ENCODE peak calls at places on chromosomes 5 and 9, in four cellular contexts. One of them, this sample, is unnamed.

GRCh38 chr5:14838396-14839319 is 32.9 kb downstream of the ANKH start:
- DNase-seq in suprapubic skin: no peak
- DNase-seq in transverse colon: no peak
- DNase-seq in upper lobe of left lung: no peak
- DNase-seq in this sample: no peak

GRCh38 chr5:150505041-150505511 is 2.9 kb upstream of the NDST1 start:
- DNase-seq in suprapubic skin: no peak
- DNase-seq in transverse colon: no peak
- DNase-seq in upper lobe of left lung: no peak
- DNase-seq in this sample: no peak

GRCh38 chr9:4713849-4714248 is 27.2 kb downstream of the AK3 start:
- DNase-seq in suprapubic skin: no peak
- DNase-seq in transverse colon: no peak
- DNase-seq in upper lobe of left lung: no peak
- DNase-seq in this sample: no peak

GRCh38 chr5:66171349-66172344 is 27.5 kb downstream of the SREK1 start:
- DNase-seq in suprapubic skin: no peak
- DNase-seq in transverse colon: peak
- DNase-seq in upper lobe of left lung: peak
- DNase-seq in this sample: no peak

GRCh38 chr5:127898551-127899213 is 184.9 kb upstream of the SLC12A2 start:
- DNase-seq in suprapubic skin: no peak
- DNase-seq in transverse colon: no peak
- DNase-seq in upper lobe of left lung: no peak
- DNase-seq in this sample: no peak

GRCh38 chr5:133756756-133757155 is 144.4 kb upstream of the FSTL4 start:
- DNase-seq in suprapubic skin: no peak
- DNase-seq in transverse colon: no peak
- DNase-seq in upper lobe of left lung: no peak
- DNase-seq in this sample: no peak

GRCh38 chr9:128635266-128636023 is 21.2 kb downstream of the DYNC2I2 start:
- DNase-seq in suprapubic skin: peak
- DNase-seq in transverse colon: peak
- DNase-seq in upper lobe of left lung: peak
- DNase-seq in this sample: peak

GRCh38 chr5:89110916-89111646 is 228.1 kb upstream of the MEF2C start:
- DNase-seq in suprapubic skin: no peak
- DNase-seq in transverse colon: no peak
- DNase-seq in upper lobe of left lung: no peak
- DNase-seq in this sample: no peak

GRCh38 chr5:67490543-67491321 is 294.1 kb upstream of the CD180 start:
- DNase-seq in suprapubic skin: no peak
- DNase-seq in transverse colon: peak
- DNase-seq in upper lobe of left lung: peak
- DNase-seq in this sample: no peak

GRCh38 chr9:115864581-115864980 is 289.0 kb upstream of the PAPPA start:
- DNase-seq in suprapubic skin: no peak
- DNase-seq in transverse colon: no peak
- DNase-seq in upper lobe of left lung: no peak
- DNase-seq in this sample: no peak

GRCh38 chr5:96763012-96763411 is 44.7 kb downstream of the ERAP1 start:
- DNase-seq in suprapubic skin: no peak
- DNase-seq in transverse colon: no peak
- DNase-seq in upper lobe of left lung: no peak
- DNase-seq in this sample: no peak

GRCh38 chr9:114080773-114081440 is 2.8 kb upstream of the AMBP start:
- DNase-seq in suprapubic skin: no peak
- DNase-seq in transverse colon: peak
- DNase-seq in upper lobe of left lung: peak
- DNase-seq in this sample: no peak

GRCh38 chr5:57277085-57277484 is 103.2 kb downstream of the GPBP1 start:
- DNase-seq in suprapubic skin: no peak
- DNase-seq in transverse colon: no peak
- DNase-seq in upper lobe of left lung: no peak
- DNase-seq in this sample: no peak

GRCh38 chr9:122168356-122168755 is 8.6 kb downstream of the MORN5 start:
- DNase-seq in suprapubic skin: no peak
- DNase-seq in transverse colon: no peak
- DNase-seq in upper lobe of left lung: no peak
- DNase-seq in this sample: no peak

GRCh38 chr5:74212336-74212735 is 428.2 kb downstream of the ENC1 start:
- DNase-seq in suprapubic skin: no peak
- DNase-seq in transverse colon: peak
- DNase-seq in upper lobe of left lung: no peak
- DNase-seq in this sample: no peak

GRCh38 chr5:67111779-67112178 is 84.8 kb downstream of the CD180 start:
- DNase-seq in suprapubic skin: no peak
- DNase-seq in transverse colon: no peak
- DNase-seq in upper lobe of left lung: no peak
- DNase-seq in this sample: no peak

GRCh38 chr5:153147891-153148623 is 342.4 kb upstream of the GRIA1 start:
- DNase-seq in suprapubic skin: no peak
- DNase-seq in transverse colon: no peak
- DNase-seq in upper lobe of left lung: no peak
- DNase-seq in this sample: no peak

GRCh38 chr5:161925960-161926359 is 78.0 kb downstream of the GABRA1 start:
- DNase-seq in suprapubic skin: no peak
- DNase-seq in transverse colon: no peak
- DNase-seq in upper lobe of left lung: no peak
- DNase-seq in this sample: no peak

GRCh38 chr5:97224112-97224750 is 41.2 kb upstream of the RIOK2 start:
- DNase-seq in suprapubic skin: no peak
- DNase-seq in transverse colon: no peak
- DNase-seq in upper lobe of left lung: no peak
- DNase-seq in this sample: no peak

GRCh38 chr5:13251623-13252367 is 692.7 kb downstream of the DNAH5 start:
- DNase-seq in suprapubic skin: no peak
- DNase-seq in transverse colon: no peak
- DNase-seq in upper lobe of left lung: no peak
- DNase-seq in this sample: no peak

GRCh38 chr5:170112876-170113516 is 7.3 kb downstream of the FOXI1 start:
- DNase-seq in suprapubic skin: no peak
- DNase-seq in transverse colon: no peak
- DNase-seq in upper lobe of left lung: no peak
- DNase-seq in this sample: no peak

GRCh38 chr5:148794729-148795590 is 31.5 kb upstream of the ADRB2 start:
- DNase-seq in suprapubic skin: no peak
- DNase-seq in transverse colon: no peak
- DNase-seq in upper lobe of left lung: no peak
- DNase-seq in this sample: no peak

GRCh38 chr5:74164725-74165226 is 475.8 kb downstream of the ENC1 start:
- DNase-seq in suprapubic skin: no peak
- DNase-seq in transverse colon: no peak
- DNase-seq in upper lobe of left lung: no peak
- DNase-seq in this sample: no peak

GRCh38 chr9:123686131-123686848 is 243.6 kb downstream of the DENND1A start:
- DNase-seq in suprapubic skin: no peak
- DNase-seq in transverse colon: peak
- DNase-seq in upper lobe of left lung: peak
- DNase-seq in this sample: no peak

GRCh38 chr9:99075246-99075912 is 29.5 kb upstream of the TGFBR1 start:
- DNase-seq in suprapubic skin: no peak
- DNase-seq in transverse colon: no peak
- DNase-seq in upper lobe of left lung: no peak
- DNase-seq in this sample: no peak

GRCh38 chr5:39197556-39197955 is 21.8 kb downstream of the FYB1 start:
- DNase-seq in suprapubic skin: no peak
- DNase-seq in transverse colon: no peak
- DNase-seq in upper lobe of left lung: no peak
- DNase-seq in this sample: no peak

GRCh38 chr5:123929055-123929474 is 417.1 kb downstream of the CSNK1G3 start:
- DNase-seq in suprapubic skin: no peak
- DNase-seq in transverse colon: no peak
- DNase-seq in upper lobe of left lung: no peak
- DNase-seq in this sample: no peak

GRCh38 chr5:57745676-57746075 is 263.1 kb upstream of the ACTBL2 start:
- DNase-seq in suprapubic skin: no peak
- DNase-seq in transverse colon: no peak
- DNase-seq in upper lobe of left lung: no peak
- DNase-seq in this sample: no peak

GRCh38 chr9:95009459-95009858 is 283.0 kb downstream of the AOPEP start:
- DNase-seq in suprapubic skin: no peak
- DNase-seq in transverse colon: no peak
- DNase-seq in upper lobe of left lung: no peak
- DNase-seq in this sample: no peak

GRCh38 chr9:95007470-95007869 is 281.0 kb downstream of the AOPEP start:
- DNase-seq in suprapubic skin: no peak
- DNase-seq in transverse colon: no peak
- DNase-seq in upper lobe of left lung: no peak
- DNase-seq in this sample: no peak

GRCh38 chr9:95005276-95006141 is 279.0 kb downstream of the AOPEP start:
- DNase-seq in suprapubic skin: no peak
- DNase-seq in transverse colon: no peak
- DNase-seq in upper lobe of left lung: no peak
- DNase-seq in this sample: no peak

GRCh38 chr9:95010431-95010838 is 283.9 kb downstream of the AOPEP start:
- DNase-seq in suprapubic skin: no peak
- DNase-seq in transverse colon: no peak
- DNase-seq in upper lobe of left lung: no peak
- DNase-seq in this sample: no peak

GRCh38 chr9:95008151-95008771 is 281.8 kb downstream of the AOPEP start:
- DNase-seq in suprapubic skin: no peak
- DNase-seq in transverse colon: peak
- DNase-seq in upper lobe of left lung: peak
- DNase-seq in this sample: no peak
- TF ChIP-seq POLR2AphosphoS5 in suprapubic skin: no peak
- TF ChIP-seq POLR2AphosphoS5 in transverse colon: peak
- TF ChIP-seq POLR2AphosphoS5 in upper lobe of left lung: no peak
- TF ChIP-seq POLR2AphosphoS5 in this sample: no peak

DNA sequence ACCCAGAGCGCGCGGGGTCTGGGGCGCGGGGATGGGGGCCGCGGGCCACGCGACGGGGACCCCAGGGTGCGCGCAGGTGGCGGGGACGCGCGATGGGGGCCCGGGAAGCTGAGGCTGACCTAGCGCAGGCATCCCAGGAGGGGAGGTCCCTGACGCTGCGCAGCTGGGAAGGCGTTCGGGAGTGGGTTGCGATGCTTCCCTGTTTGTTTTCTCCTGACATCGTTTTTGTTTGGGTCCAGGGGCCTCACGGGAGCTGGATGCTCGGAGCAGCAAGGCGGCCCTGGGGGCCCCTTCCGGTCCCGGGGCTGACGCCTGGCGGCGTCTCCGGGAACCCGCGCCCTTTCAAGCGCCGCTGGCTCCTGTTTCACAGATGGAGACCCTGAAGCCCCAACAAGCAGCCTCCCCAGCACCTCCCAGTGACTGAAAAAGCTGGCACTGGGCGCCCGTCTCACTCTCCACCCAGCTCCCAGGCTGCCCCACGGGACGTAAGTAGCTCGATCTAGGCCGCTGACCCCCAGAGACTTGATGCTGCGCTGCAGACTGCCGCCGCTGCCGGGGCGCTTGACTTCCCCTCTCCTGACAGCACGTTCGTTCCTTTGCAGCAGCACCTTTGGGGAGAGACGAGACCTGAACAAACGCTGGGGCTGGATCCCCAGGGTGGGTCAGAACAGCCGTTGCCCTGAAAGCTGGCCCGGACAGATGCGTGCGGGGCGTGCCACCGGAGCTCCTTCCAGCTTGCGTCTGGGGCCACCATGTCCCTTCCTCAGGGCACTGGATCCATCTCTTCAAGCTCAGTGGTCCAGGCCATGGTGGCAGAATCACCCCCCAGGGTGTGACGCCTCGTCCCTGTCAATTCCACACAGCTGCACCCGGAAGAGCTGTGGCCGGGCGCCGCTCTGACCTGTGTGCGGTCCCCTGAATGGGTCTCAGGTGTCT is 593 bp downstream of the BRD3OS start:
- DNase-seq in suprapubic skin: no peak
- DNase-seq in transverse colon: peak
- DNase-seq in upper lobe of left lung: peak
- DNase-seq in this sample: no peak
- TF ChIP-seq POLR2AphosphoS5 in suprapubic skin: no peak
- TF ChIP-seq POLR2AphosphoS5 in transverse colon: no peak
- TF ChIP-seq POLR2AphosphoS5 in upper lobe of left lung: no peak
- TF ChIP-seq POLR2AphosphoS5 in this sample: no peak

GRCh38 chr5:99901972-99902371 is 633.2 kb upstream of the FAM174A start:
- DNase-seq in suprapubic skin: no peak
- DNase-seq in transverse colon: no peak
- DNase-seq in upper lobe of left lung: no peak
- DNase-seq in this sample: no peak

GRCh38 chr5:99900302-99900811 is 634.8 kb upstream of the FAM174A start:
- DNase-seq in suprapubic skin: no peak
- DNase-seq in transverse colon: no peak
- DNase-seq in upper lobe of left lung: no peak
- DNase-seq in this sample: no peak
- TF ChIP-seq POLR2AphosphoS5 in suprapubic skin: no peak
- TF ChIP-seq POLR2AphosphoS5 in transverse colon: no peak
- TF ChIP-seq POLR2AphosphoS5 in upper lobe of left lung: no peak
- TF ChIP-seq POLR2AphosphoS5 in this sample: no peak

GRCh38 chr5:121105921-121106320 is 641.8 kb downstream of the PRR16 start:
- DNase-seq in suprapubic skin: no peak
- DNase-seq in transverse colon: no peak
- DNase-seq in upper lobe of left lung: no peak
- DNase-seq in this sample: no peak

GRCh38 chr5:121100931-121101330 is 636.8 kb downstream of the PRR16 start:
- DNase-seq in suprapubic skin: no peak
- DNase-seq in transverse colon: no peak
- DNase-seq in upper lobe of left lung: no peak
- DNase-seq in this sample: no peak
- TF ChIP-seq POLR2AphosphoS5 in suprapubic skin: no peak
- TF ChIP-seq POLR2AphosphoS5 in transverse colon: no peak
- TF ChIP-seq POLR2AphosphoS5 in upper lobe of left lung: no peak
- TF ChIP-seq POLR2AphosphoS5 in this sample: no peak

GRCh38 chr9:14321517-14322125 is 7.7 kb upstream of the NFIB start:
- DNase-seq in suprapubic skin: no peak
- DNase-seq in transverse colon: no peak
- DNase-seq in upper lobe of left lung: no peak
- DNase-seq in this sample: no peak

GRCh38 chr9:14323083-14323968 is 9.4 kb upstream of the NFIB start:
- DNase-seq in suprapubic skin: no peak
- DNase-seq in transverse colon: no peak
- DNase-seq in upper lobe of left lung: no peak
- DNase-seq in this sample: no peak

GRCh38 chr9:14323969-14324366 is 10.0 kb upstream of the NFIB start:
- DNase-seq in suprapubic skin: no peak
- DNase-seq in transverse colon: no peak
- DNase-seq in upper lobe of left lung: no peak
- DNase-seq in this sample: no peak

GRCh38 chr9:14322211-14323082 is 8.5 kb upstream of the NFIB start:
- DNase-seq in suprapubic skin: peak
- DNase-seq in transverse colon: peak
- DNase-seq in upper lobe of left lung: peak
- DNase-seq in this sample: peak

DNA sequence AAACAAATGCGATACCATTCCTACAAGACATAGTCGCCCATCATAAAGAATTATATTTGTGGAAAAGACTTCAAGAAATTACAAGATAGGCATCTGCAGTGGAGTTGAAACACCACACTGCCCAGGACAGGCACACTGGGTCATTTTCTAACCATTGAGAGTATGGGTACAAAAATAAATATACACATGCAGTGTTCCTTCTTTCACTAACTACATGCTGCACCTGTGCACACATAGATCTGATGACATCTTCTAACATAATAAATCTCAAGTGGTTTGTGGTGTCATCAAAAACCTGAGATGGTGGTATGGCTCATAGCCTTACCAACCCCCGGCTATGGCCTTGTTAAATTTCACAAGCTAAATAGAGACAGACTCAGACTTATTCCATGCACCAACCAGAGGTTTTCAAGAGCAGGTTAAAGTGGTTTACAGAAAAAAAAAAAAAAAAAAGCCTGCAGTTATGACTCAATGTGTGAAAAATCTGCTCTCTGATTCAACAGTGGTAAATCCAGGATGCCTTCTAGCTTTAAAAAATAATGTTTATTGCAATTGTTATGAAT is 12.4 kb upstream of the NFIB start:
- DNase-seq in suprapubic skin: no peak
- DNase-seq in transverse colon: no peak
- DNase-seq in upper lobe of left lung: no peak
- DNase-seq in this sample: no peak
- TF ChIP-seq POLR2AphosphoS5 in suprapubic skin: no peak
- TF ChIP-seq POLR2AphosphoS5 in transverse colon: no peak
- TF ChIP-seq POLR2AphosphoS5 in upper lobe of left lung: no peak
- TF ChIP-seq POLR2AphosphoS5 in this sample: no peak

This sample was measured in spleen.